ENCODE peak calls at places on chromosomes 3 and 15, in eight cellular contexts. One of them, this sample, is unnamed.

GRCh38 chr3:356947-357346 is 160.4 kb downstream of the CHL1 start:
- DNase-seq in CD8-positive, alpha-beta memory T cell: no peak
- DNase-seq in WERI-Rb-1: no peak
- DNase-seq in naive thymus-derived CD4-positive, alpha-beta T cell: no peak
- DNase-seq in ovary: no peak
- DNase-seq in colonic mucosa: no peak
- DNase-seq in fibroblast of lung: peak
- DNase-seq in CD4-positive, CD25-positive, alpha-beta regulatory T cell: no peak
- DNase-seq in this sample: no peak

GRCh38 chr3:173078525-173078924 is 62.5 kb downstream of the SPATA16 start:
- DNase-seq in ovary: no peak
- DNase-seq in fibroblast of lung: no peak
- DNase-seq in CD8-positive, alpha-beta memory T cell: no peak
- DNase-seq in colonic mucosa: no peak
- DNase-seq in WERI-Rb-1: no peak
- DNase-seq in naive thymus-derived CD4-positive, alpha-beta T cell: no peak
- DNase-seq in CD4-positive, CD25-positive, alpha-beta regulatory T cell: no peak
- DNase-seq in this sample: no peak

GRCh38 chr3:186413615-186414415 is 51.8 kb upstream of the DGKG start:
- DNase-seq in fibroblast of lung: peak
- DNase-seq in WERI-Rb-1: peak
- DNase-seq in CD8-positive, alpha-beta memory T cell: no peak
- DNase-seq in ovary: no peak
- DNase-seq in colonic mucosa: no peak
- DNase-seq in naive thymus-derived CD4-positive, alpha-beta T cell: no peak
- DNase-seq in CD4-positive, CD25-positive, alpha-beta regulatory T cell: peak
- DNase-seq in this sample: no peak

GRCh38 chr3:61087465-61087864 is 163.8 kb downstream of the FHIT start:
- DNase-seq in ovary: no peak
- DNase-seq in colonic mucosa: no peak
- DNase-seq in CD4-positive, CD25-positive, alpha-beta regulatory T cell: no peak
- DNase-seq in fibroblast of lung: no peak
- DNase-seq in naive thymus-derived CD4-positive, alpha-beta T cell: no peak
- DNase-seq in WERI-Rb-1: no peak
- DNase-seq in CD8-positive, alpha-beta memory T cell: no peak
- DNase-seq in this sample: no peak

GRCh38 chr15:75067123-75067854 is 43.9 kb downstream of the PPCDC start:
- DNase-seq in CD8-positive, alpha-beta memory T cell: no peak
- DNase-seq in naive thymus-derived CD4-positive, alpha-beta T cell: no peak
- DNase-seq in ovary: no peak
- DNase-seq in fibroblast of lung: peak
- DNase-seq in CD4-positive, CD25-positive, alpha-beta regulatory T cell: peak
- DNase-seq in WERI-Rb-1: no peak
- DNase-seq in colonic mucosa: no peak
- DNase-seq in this sample: no peak

GRCh38 chr3:101865751-101866509 is 16.6 kb downstream of the NFKBIZ start:
- DNase-seq in ovary: no peak
- DNase-seq in naive thymus-derived CD4-positive, alpha-beta T cell: no peak
- DNase-seq in fibroblast of lung: no peak
- DNase-seq in colonic mucosa: no peak
- DNase-seq in CD4-positive, CD25-positive, alpha-beta regulatory T cell: peak
- DNase-seq in CD8-positive, alpha-beta memory T cell: no peak
- DNase-seq in WERI-Rb-1: no peak
- DNase-seq in this sample: no peak

GRCh38 chr3:98902341-98902740 is 846 bp upstream of the DCBLD2 start:
- DNase-seq in fibroblast of lung: no peak
- DNase-seq in CD4-positive, CD25-positive, alpha-beta regulatory T cell: peak
- DNase-seq in colonic mucosa: no peak
- DNase-seq in WERI-Rb-1: no peak
- DNase-seq in naive thymus-derived CD4-positive, alpha-beta T cell: no peak
- DNase-seq in CD8-positive, alpha-beta memory T cell: no peak
- DNase-seq in ovary: no peak
- DNase-seq in this sample: no peak

GRCh38 chr15:70722266-70723123 is 40.9 kb downstream of the UACA start:
- DNase-seq in colonic mucosa: no peak
- DNase-seq in CD4-positive, CD25-positive, alpha-beta regulatory T cell: peak
- DNase-seq in WERI-Rb-1: no peak
- DNase-seq in ovary: no peak
- DNase-seq in fibroblast of lung: peak
- DNase-seq in naive thymus-derived CD4-positive, alpha-beta T cell: peak
- DNase-seq in CD8-positive, alpha-beta memory T cell: peak
- DNase-seq in this sample: no peak

GRCh38 chr15:29685156-29686078 is 136.9 kb downstream of the TJP1 start:
- DNase-seq in fibroblast of lung: peak
- DNase-seq in WERI-Rb-1: no peak
- DNase-seq in ovary: no peak
- DNase-seq in naive thymus-derived CD4-positive, alpha-beta T cell: no peak
- DNase-seq in CD4-positive, CD25-positive, alpha-beta regulatory T cell: no peak
- DNase-seq in colonic mucosa: no peak
- DNase-seq in CD8-positive, alpha-beta memory T cell: no peak
- DNase-seq in this sample: peak

GRCh38 chr3:197320582-197320981 is 22.2 kb upstream of the DLG1 start:
- DNase-seq in colonic mucosa: no peak
- DNase-seq in ovary: no peak
- DNase-seq in WERI-Rb-1: no peak
- DNase-seq in naive thymus-derived CD4-positive, alpha-beta T cell: no peak
- DNase-seq in CD8-positive, alpha-beta memory T cell: no peak
- DNase-seq in fibroblast of lung: no peak
- DNase-seq in CD4-positive, CD25-positive, alpha-beta regulatory T cell: no peak
- DNase-seq in this sample: no peak

GRCh38 chr3:197151562-197151961 is 121.9 kb upstream of the MELTF start:
- DNase-seq in naive thymus-derived CD4-positive, alpha-beta T cell: no peak
- DNase-seq in colonic mucosa: no peak
- DNase-seq in ovary: peak
- DNase-seq in CD8-positive, alpha-beta memory T cell: no peak
- DNase-seq in fibroblast of lung: peak
- DNase-seq in WERI-Rb-1: peak
- DNase-seq in CD4-positive, CD25-positive, alpha-beta regulatory T cell: no peak
- DNase-seq in this sample: peak

GRCh38 chr3:134485075-134485536 is 679 bp downstream of the ANAPC13 start:
- DNase-seq in naive thymus-derived CD4-positive, alpha-beta T cell: no peak
- DNase-seq in ovary: no peak
- DNase-seq in fibroblast of lung: peak
- DNase-seq in CD4-positive, CD25-positive, alpha-beta regulatory T cell: no peak
- DNase-seq in WERI-Rb-1: peak
- DNase-seq in colonic mucosa: peak
- DNase-seq in CD8-positive, alpha-beta memory T cell: no peak
- DNase-seq in this sample: no peak

GRCh38 chr15:43534897-43535296 is 17.5 kb downstream of the MAP1A start:
- DNase-seq in naive thymus-derived CD4-positive, alpha-beta T cell: no peak
- DNase-seq in WERI-Rb-1: no peak
- DNase-seq in CD8-positive, alpha-beta memory T cell: no peak
- DNase-seq in CD4-positive, CD25-positive, alpha-beta regulatory T cell: no peak
- DNase-seq in fibroblast of lung: no peak
- DNase-seq in colonic mucosa: no peak
- DNase-seq in ovary: no peak
- DNase-seq in this sample: no peak

GRCh38 chr3:117836296-117836695 is 1126.7 kb downstream of the TUSC7 start:
- DNase-seq in fibroblast of lung: peak
- DNase-seq in CD8-positive, alpha-beta memory T cell: no peak
- DNase-seq in CD4-positive, CD25-positive, alpha-beta regulatory T cell: no peak
- DNase-seq in naive thymus-derived CD4-positive, alpha-beta T cell: no peak
- DNase-seq in WERI-Rb-1: no peak
- DNase-seq in colonic mucosa: no peak
- DNase-seq in ovary: no peak
- DNase-seq in this sample: no peak

GRCh38 chr3:115040673-115041286 is 106.3 kb downstream of the ZBTB20 start:
- DNase-seq in fibroblast of lung: peak
- DNase-seq in ovary: no peak
- DNase-seq in CD8-positive, alpha-beta memory T cell: peak
- DNase-seq in naive thymus-derived CD4-positive, alpha-beta T cell: peak
- DNase-seq in colonic mucosa: peak
- DNase-seq in CD4-positive, CD25-positive, alpha-beta regulatory T cell: peak
- DNase-seq in WERI-Rb-1: peak
- DNase-seq in this sample: no peak

GRCh38 chr3:156551261-156551660 is 3.7 kb downstream of the SSR3 start:
- DNase-seq in CD4-positive, CD25-positive, alpha-beta regulatory T cell: no peak
- DNase-seq in CD8-positive, alpha-beta memory T cell: no peak
- DNase-seq in colonic mucosa: no peak
- DNase-seq in ovary: no peak
- DNase-seq in naive thymus-derived CD4-positive, alpha-beta T cell: no peak
- DNase-seq in fibroblast of lung: peak
- DNase-seq in WERI-Rb-1: no peak
- DNase-seq in this sample: no peak

DNA sequence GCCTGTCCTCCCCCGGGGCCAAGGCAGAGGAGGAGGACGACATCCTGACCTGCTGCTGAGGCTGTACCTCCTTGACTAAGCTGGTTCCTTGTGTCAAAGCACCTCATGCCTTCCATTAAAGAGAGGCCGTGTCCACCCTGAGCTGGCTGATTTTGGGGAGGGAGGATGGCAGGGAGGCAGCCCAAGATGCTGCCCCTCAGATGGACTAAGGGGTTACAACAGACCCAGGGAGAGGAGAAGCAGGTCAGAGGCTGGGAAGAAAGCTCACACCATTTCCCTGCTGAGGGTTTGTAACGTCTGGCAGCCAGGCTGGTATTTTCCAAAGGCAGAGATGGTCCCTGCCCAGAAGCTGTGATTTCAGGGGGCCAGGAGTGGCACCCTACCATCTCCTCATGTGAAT is 2.7 kb upstream of the ITIH3 start:
- DNase-seq in CD4-positive, CD25-positive, alpha-beta regulatory T cell: no peak
- DNase-seq in ovary: no peak
- DNase-seq in fibroblast of lung: no peak
- DNase-seq in CD8-positive, alpha-beta memory T cell: no peak
- DNase-seq in naive thymus-derived CD4-positive, alpha-beta T cell: no peak
- DNase-seq in WERI-Rb-1: no peak
- DNase-seq in colonic mucosa: no peak
- DNase-seq in this sample: no peak
- H3K27ac ChIP-seq in CD4-positive, CD25-positive, alpha-beta regulatory T cell: no peak
- H3K27ac ChIP-seq in ovary: no peak
- H3K27ac ChIP-seq in fibroblast of lung: no peak
- H3K27ac ChIP-seq in CD8-positive, alpha-beta memory T cell: no peak
- H3K27ac ChIP-seq in naive thymus-derived CD4-positive, alpha-beta T cell: no peak
- H3K27ac ChIP-seq in WERI-Rb-1: no peak
- H3K27ac ChIP-seq in colonic mucosa: no peak
- H3K27ac ChIP-seq in this sample: no peak

DNA sequence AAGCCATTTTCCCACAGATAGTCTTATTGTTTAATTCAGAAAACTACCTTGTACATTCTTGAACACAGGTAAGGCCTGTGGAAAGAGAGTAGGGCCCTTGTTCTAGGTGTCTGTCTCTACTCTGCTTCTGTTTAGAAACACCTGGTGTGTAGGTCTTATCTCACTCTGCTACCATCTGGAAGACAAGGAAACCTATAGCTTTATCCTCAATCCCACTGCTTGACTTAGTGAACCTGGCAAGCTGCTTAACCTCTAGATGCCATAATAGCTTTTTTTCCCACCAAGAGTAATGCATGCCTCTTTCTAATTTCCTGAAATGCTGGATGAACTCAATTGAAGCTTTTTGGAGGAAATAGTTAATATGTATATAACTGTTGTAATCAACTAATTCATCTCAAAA is 82.6 kb upstream of the RAP2B start:
- DNase-seq in CD4-positive, CD25-positive, alpha-beta regulatory T cell: no peak
- DNase-seq in ovary: no peak
- DNase-seq in naive thymus-derived CD4-positive, alpha-beta T cell: no peak
- DNase-seq in fibroblast of lung: no peak
- DNase-seq in WERI-Rb-1: peak
- DNase-seq in CD8-positive, alpha-beta memory T cell: no peak
- DNase-seq in colonic mucosa: no peak
- DNase-seq in this sample: no peak
- H3K27ac ChIP-seq in CD4-positive, CD25-positive, alpha-beta regulatory T cell: no peak
- H3K27ac ChIP-seq in ovary: no peak
- H3K27ac ChIP-seq in naive thymus-derived CD4-positive, alpha-beta T cell: no peak
- H3K27ac ChIP-seq in fibroblast of lung: no peak
- H3K27ac ChIP-seq in WERI-Rb-1: peak
- H3K27ac ChIP-seq in CD8-positive, alpha-beta memory T cell: no peak
- H3K27ac ChIP-seq in colonic mucosa: no peak
- H3K27ac ChIP-seq in this sample: no peak

GRCh38 chr3:116280130-116280740 is 165.1 kb downstream of the LSAMP start:
- DNase-seq in naive thymus-derived CD4-positive, alpha-beta T cell: no peak
- DNase-seq in fibroblast of lung: no peak
- DNase-seq in ovary: no peak
- DNase-seq in CD8-positive, alpha-beta memory T cell: no peak
- DNase-seq in WERI-Rb-1: no peak
- DNase-seq in colonic mucosa: no peak
- DNase-seq in CD4-positive, CD25-positive, alpha-beta regulatory T cell: no peak
- DNase-seq in this sample: no peak

GRCh38 chr3:116285781-116286180 is 159.5 kb downstream of the LSAMP start:
- DNase-seq in fibroblast of lung: no peak
- DNase-seq in naive thymus-derived CD4-positive, alpha-beta T cell: no peak
- DNase-seq in CD8-positive, alpha-beta memory T cell: no peak
- DNase-seq in WERI-Rb-1: no peak
- DNase-seq in colonic mucosa: no peak
- DNase-seq in ovary: no peak
- DNase-seq in CD4-positive, CD25-positive, alpha-beta regulatory T cell: no peak
- DNase-seq in this sample: no peak

GRCh38 chr3:116276637-116277036 is 168.7 kb downstream of the LSAMP start:
- DNase-seq in WERI-Rb-1: no peak
- DNase-seq in naive thymus-derived CD4-positive, alpha-beta T cell: no peak
- DNase-seq in CD4-positive, CD25-positive, alpha-beta regulatory T cell: no peak
- DNase-seq in colonic mucosa: no peak
- DNase-seq in fibroblast of lung: no peak
- DNase-seq in ovary: no peak
- DNase-seq in CD8-positive, alpha-beta memory T cell: no peak
- DNase-seq in this sample: no peak

GRCh38 chr3:116281313-116282143 is 163.8 kb downstream of the LSAMP start:
- DNase-seq in fibroblast of lung: no peak
- DNase-seq in ovary: no peak
- DNase-seq in CD4-positive, CD25-positive, alpha-beta regulatory T cell: no peak
- DNase-seq in WERI-Rb-1: no peak
- DNase-seq in naive thymus-derived CD4-positive, alpha-beta T cell: no peak
- DNase-seq in CD8-positive, alpha-beta memory T cell: no peak
- DNase-seq in colonic mucosa: no peak
- DNase-seq in this sample: no peak
- H3K27ac ChIP-seq in fibroblast of lung: no peak
- H3K27ac ChIP-seq in ovary: no peak
- H3K27ac ChIP-seq in CD4-positive, CD25-positive, alpha-beta regulatory T cell: no peak
- H3K27ac ChIP-seq in WERI-Rb-1: no peak
- H3K27ac ChIP-seq in naive thymus-derived CD4-positive, alpha-beta T cell: no peak
- H3K27ac ChIP-seq in CD8-positive, alpha-beta memory T cell: no peak
- H3K27ac ChIP-seq in colonic mucosa: no peak
- H3K27ac ChIP-seq in this sample: no peak

DNA sequence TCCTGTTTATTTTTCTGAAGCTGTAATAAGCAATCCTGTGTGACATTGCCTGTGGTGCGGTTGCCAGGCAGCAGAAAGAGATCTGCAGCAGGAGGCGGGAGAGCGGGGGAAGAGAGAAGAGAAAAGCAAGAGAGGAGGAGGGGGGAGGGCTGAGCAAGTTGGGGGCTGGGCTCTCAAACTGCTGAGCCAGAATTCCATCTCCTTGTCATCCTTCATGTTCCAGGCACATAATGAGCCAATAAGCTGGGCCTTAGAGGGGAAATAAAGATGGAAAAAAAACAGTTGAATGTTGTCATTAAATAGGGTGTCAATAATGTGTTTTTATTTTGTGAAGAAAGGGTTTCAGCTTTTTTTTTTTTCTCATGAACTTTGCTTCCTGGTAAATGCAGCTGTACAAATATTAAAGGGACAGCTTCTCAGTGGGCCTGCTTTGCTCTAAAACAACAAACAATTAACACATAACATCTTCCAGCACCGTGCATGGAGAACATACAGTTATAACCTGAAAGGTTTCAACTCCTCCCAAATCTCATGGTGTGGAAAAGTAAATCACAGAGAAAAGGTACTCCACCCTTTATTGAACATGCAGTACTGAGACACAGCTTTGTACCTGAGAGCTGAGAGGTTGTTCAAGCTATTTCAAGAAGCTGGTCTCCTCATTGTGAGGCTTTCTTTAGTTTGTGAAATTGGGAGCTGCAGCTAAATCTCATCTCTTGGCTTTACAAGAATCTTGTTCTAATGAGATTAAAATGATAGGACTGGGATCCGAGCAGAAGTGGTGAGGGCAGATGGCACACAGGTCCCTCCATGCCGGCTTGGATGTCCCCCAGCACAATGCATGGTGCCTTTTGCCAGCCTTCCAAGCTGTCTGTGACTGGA is 451.1 kb upstream of the KCNMB2 start:
- DNase-seq in naive thymus-derived CD4-positive, alpha-beta T cell: peak
- DNase-seq in colonic mucosa: peak
- DNase-seq in ovary: peak
- DNase-seq in CD4-positive, CD25-positive, alpha-beta regulatory T cell: peak
- DNase-seq in CD8-positive, alpha-beta memory T cell: peak
- DNase-seq in WERI-Rb-1: peak
- DNase-seq in fibroblast of lung: peak
- DNase-seq in this sample: no peak
- H3K27ac ChIP-seq in naive thymus-derived CD4-positive, alpha-beta T cell: peak
- H3K27ac ChIP-seq in colonic mucosa: peak
- H3K27ac ChIP-seq in ovary: no peak
- H3K27ac ChIP-seq in CD4-positive, CD25-positive, alpha-beta regulatory T cell: no peak
- H3K27ac ChIP-seq in CD8-positive, alpha-beta memory T cell: no peak
- H3K27ac ChIP-seq in WERI-Rb-1: peak
- H3K27ac ChIP-seq in fibroblast of lung: no peak
- H3K27ac ChIP-seq in this sample: no peak